ENCODE peak calls at places on chromosomes 2 and 18, in four cellular contexts. T is H1, N is K562, E is GM12878. B is an unnamed sample.

GRCh38 chr2:66901344-66901743 is 466.4 kb downstream of the MEIS1 start:
- DNase-seq in N (no peak), E (no peak), T (no peak), B (no peak)

GRCh38 chr18:74288730-74289129 is 3.0 kb downstream of the CYB5A start:
- DNase-seq in T (no peak), E (no peak), N (no peak), B (no peak)

GRCh38 chr18:75267643-75268184 is 57.1 kb downstream of the TSHZ1 start:
- DNase-seq in N (no peak), T (no peak), E (peak; percentile 48), B (no peak)

GRCh38 chr18:30440351-30440750 is 602.2 kb downstream of the DSC3 start:
- DNase-seq in T (no peak), E (no peak), N (no peak), B (no peak)

GRCh38 chr2:231362785-231363184 is 32.7 kb upstream of the B3GNT7 start:
- DNase-seq in E (no peak), N (no peak), T (no peak), B (no peak)

GRCh38 chr18:76875390-76876330 is 53.3 kb downstream of the ZNF236 start:
- DNase-seq in T (no peak), E (no peak), N (peak; percentile 32), B (peak; percentile 43)

GRCh38 chr18:46541626-46542189 is 115.3 kb downstream of the LOXHD1 start:
- DNase-seq in T (no peak), N (no peak), E (no peak), B (no peak)

GRCh38 chr18:55421612-55422381 is 166.2 kb downstream of the TCF4 start:
- DNase-seq in N (no peak), T (no peak), E (no peak), B (no peak)

GRCh38 chr18:44682871-44683221 is 2.2 kb downstream of the SETBP1 start:
- DNase-seq in E (no peak), T (no peak), N (no peak), B (no peak)

GRCh38 chr18:79546781-79547272 is 132.8 kb upstream of the CTDP1 start:
- DNase-seq in T (no peak), N (no peak), E (no peak), B (no peak)

GRCh38 chr2:69138793-69139510 is 126.0 kb downstream of the ANTXR1 start:
- DNase-seq in T (no peak), E (no peak), N (no peak), B (peak; percentile 88)

GRCh38 chr2:113233593-113234550 is 44.8 kb downstream of the PAX8 start:
- DNase-seq in N (peak; percentile 47), T (no peak), E (no peak), B (peak; percentile 47)

GRCh38 chr2:99854236-99854852 is 288.0 kb downstream of the AFF3 start:
- DNase-seq in T (no peak), N (no peak), E (no peak), B (no peak)

GRCh38 chr2:215498411-215498810 is 62.5 kb upstream of the FN1 start:
- DNase-seq in T (no peak), N (no peak), E (no peak), B (no peak)

GRCh38 chr2:74573747-74574562 is 19.4 kb downstream of the DOK1 start:
- DNase-seq in N (no peak), T (no peak), E (peak; percentile 59), B (peak; percentile 72)

GRCh38 chr18:596288-596881 is 403 bp upstream of the CLUL1 start:
- DNase-seq in T (peak; percentile 68), N (peak; percentile 90), E (no peak), B (no peak)

GRCh38 chr2:234146087-234146826 is 95.8 kb downstream of the SPP2 start:
- DNase-seq in E (no peak), N (no peak), T (no peak), B (peak; percentile 86)

GRCh38 chr18:37608876-37609275 is 43.3 kb upstream of the CELF4 start:
- DNase-seq in E (no peak), N (no peak), T (no peak), B (no peak)

GRCh38 chr2:207091175-207091574 is 74.6 kb downstream of the KLF7 start:
- DNase-seq in E (no peak), N (no peak), T (no peak), B (no peak)

GRCh38 chr2:85540131-85540587 is 1.2 kb downstream of the MAT2A start:
- DNase-seq in E (no peak), T (no peak), N (no peak), B (peak; percentile 32)

GRCh38 chr2:61707984-61708852 is 145.6 kb downstream of the FAM161A start:
- DNase-seq in T (no peak), E (peak; percentile 92), N (no peak), B (peak; percentile 83)

GRCh38 chr2:85437488-85438290 is 19.2 kb downstream of the SH2D6 start:
- DNase-seq in T (no peak), E (no peak), N (peak; percentile 86), B (peak; percentile 77)

GRCh38 chr2:25977768-25978167 is 4.5 kb downstream of the KIF3C start:
- DNase-seq in E (no peak), T (no peak), N (no peak), B (peak; percentile 66)

GRCh38 chr2:112055833-112056625 is 960 bp downstream of the TMEM87B start:
- DNase-seq in T (no peak), E (no peak), N (peak; percentile 23), B (peak; percentile 95)

GRCh38 chr2:192195548-192196418 is 1.1 kb upstream of the TMEFF2 start:
- DNase-seq in T (no peak), E (no peak), N (no peak), B (peak; percentile 15)

GRCh38 chr18:22467760-22468553 is 50.2 kb upstream of the CTAGE1 start:
- DNase-seq in T (no peak), N (no peak), E (no peak), B (peak; percentile 100)

GRCh38 chr2:15813481-15814266 is 126.7 kb upstream of the MYCN start:
- DNase-seq in T (no peak), N (no peak), E (no peak), B (no peak)

GRCh38 chr2:171208648-171209047 is 48.0 kb upstream of the TLK1 start:
- DNase-seq in N (no peak), E (no peak), T (no peak), B (no peak)

GRCh38 chr2:101152195-101153076 is 1.3 kb upstream of the TBC1D8 start:
- DNase-seq in E (peak; percentile 44), N (no peak), T (no peak), B (peak; percentile 8)

GRCh38 chr2:52510432-52510831 is 1257.2 kb upstream of the CHAC2 start:
- DNase-seq in E (no peak), T (no peak), N (no peak), B (peak; percentile 78)

GRCh38 chr2:71715241-71715750 is 261.9 kb downstream of the DYSF start:
- DNase-seq in E (no peak), N (no peak), T (no peak), B (no peak)

GRCh38 chr2:71718686-71719085 is 265.3 kb downstream of the DYSF start:
- DNase-seq in N (no peak), T (no peak), E (no peak), B (no peak)

GRCh38 chr2:71714601-71715240 is 261.4 kb downstream of the DYSF start:
- DNase-seq in T (no peak), N (no peak), E (no peak), B (no peak)

GRCh38 chr2:71715951-71716696 is 262.8 kb downstream of the DYSF start:
- DNase-seq in T (no peak), N (no peak), E (no peak), B (no peak)

GRCh38 chr2:71716697-71717624 is 263.6 kb downstream of the DYSF start:
- DNase-seq in T (no peak), N (peak; percentile 17), E (no peak), B (peak; percentile 44)
- TF ChIP-seq CEBPB in T (no peak), N (no peak), E (no peak), B (no peak)

DNA sequence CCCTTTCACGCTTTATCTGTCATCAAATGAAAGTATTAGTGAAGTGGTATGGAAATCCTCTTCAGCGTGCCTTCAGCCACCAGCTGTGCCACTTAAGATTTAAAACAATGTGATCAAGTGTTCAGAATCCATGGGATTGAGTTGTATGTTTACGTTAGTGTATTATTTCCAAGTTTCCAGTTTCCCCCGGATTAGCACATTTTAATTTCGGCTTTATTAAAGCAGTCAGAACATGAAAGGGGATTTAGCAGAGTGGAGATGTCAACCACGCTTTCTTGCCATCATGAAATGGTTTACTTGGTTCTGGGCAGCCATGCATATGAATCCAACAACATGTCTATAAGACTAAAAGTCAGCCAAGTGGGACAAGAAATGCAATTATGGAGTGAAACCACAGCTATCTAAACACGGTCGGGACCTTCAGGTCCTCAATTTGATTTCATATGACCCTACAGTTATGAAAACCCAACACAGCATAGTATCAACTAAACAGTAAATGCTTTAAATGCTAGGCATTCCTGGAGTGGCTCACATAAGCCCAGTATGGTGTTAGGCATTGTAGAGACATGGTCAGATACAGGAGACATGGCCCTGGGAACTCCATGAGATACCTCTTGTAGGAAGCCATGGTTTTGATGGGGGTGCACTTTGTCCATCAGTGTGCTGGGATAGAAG is 224.9 kb upstream of the EPAS1 start:
- DNase-seq in N (no peak), E (no peak), T (no peak), B (peak; percentile 84)
- TF ChIP-seq CHD1 in N (no peak), E (no peak), T (no peak), B (no peak)

GRCh38 chr2:228689049-228689448 is 507.6 kb upstream of the SPHKAP start:
- DNase-seq in N (no peak), E (no peak), T (peak; percentile 38), B (no peak)
- TF ChIP-seq RFX5 in N (no peak), E (no peak), T (no peak), B (no peak)

DNA sequence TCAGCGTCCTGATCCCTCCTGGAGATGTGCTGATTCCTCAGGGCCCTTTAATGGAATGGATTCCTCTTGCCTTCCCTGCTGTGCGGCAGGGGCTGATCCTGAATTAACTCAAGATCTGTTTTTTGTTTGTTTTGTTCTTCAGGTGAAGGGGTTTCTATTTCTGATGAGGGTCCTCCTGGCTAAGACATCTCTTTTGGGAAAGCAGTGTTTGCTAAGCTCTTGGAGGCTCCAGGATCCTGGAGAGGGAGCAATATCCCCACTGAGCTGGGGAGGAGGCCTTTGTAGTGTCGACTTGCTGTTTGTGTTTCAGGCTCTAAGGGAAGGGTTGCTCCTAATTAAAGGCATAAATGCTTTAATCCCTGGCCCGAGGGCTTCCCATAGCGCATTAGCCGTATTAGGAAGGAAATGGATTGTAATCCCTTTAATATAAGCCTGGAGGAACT is 65.3 kb upstream of the FOXI3 start:
- DNase-seq in T (peak; percentile 13), E (no peak), N (no peak), B (no peak)
- TF ChIP-seq CEBPB in T (no peak), E (no peak), N (no peak), B (no peak)

DNA sequence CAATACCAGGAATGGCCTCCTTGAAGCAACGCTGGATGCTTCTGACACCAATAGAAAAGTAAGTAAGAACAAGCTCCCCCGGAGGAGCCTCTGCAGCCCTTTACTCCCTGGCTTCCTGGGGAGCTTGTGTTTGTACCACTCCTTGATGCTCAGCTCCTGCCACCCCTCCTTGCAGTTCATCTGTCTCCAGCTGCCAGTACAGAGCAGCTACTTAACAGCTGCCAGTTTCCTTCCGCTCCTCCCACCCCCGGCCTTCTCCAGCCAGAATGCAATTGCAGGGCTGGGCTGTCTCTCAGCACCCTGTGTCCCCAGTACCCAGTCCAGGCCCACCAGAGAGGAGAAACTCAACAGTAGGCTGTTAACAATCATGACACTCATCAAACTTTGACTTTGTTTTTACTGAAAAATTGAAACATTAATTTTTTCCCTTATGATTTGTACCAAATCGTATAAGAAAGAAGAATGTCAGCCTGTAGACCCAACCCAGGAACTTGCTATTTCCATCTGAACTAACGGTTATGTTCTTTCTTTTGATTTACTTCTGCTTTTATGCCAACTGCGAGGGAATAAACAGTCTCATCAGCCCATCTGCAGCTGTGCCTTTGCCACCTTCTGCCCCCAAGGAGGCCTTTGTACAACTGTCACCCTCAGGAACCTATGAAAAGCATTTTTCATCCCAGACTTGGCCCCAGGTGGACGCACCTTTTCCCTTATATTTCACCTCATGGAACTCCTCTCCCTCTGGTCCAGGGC is 109.5 kb downstream of the AOX1 start:
- DNase-seq in T (no peak), E (no peak), N (no peak), B (no peak)
- TF ChIP-seq CHD1 in T (no peak), E (no peak), N (no peak), B (no peak)

GRCh38 chr2:138823651-138824050 is 43.5 kb upstream of the NXPH2 start:
- DNase-seq in N (no peak), E (no peak), T (no peak), B (no peak)
- TF ChIP-seq RFX5 in N (no peak), E (no peak), T (no peak), B (no peak)

B was measured in IMR-90.